ENCODE peak calls at places on chromosome 21, in six cellular contexts. F, T, H, K, P and Y are unnamed samples. For H3K4me1 and H3K27me3, the result is how much of the 10 kb centered on the place peaks cover.

GRCh38 chr21:30468912-30469812 is 11.0 kb downstream of the KRTAP19-1 start:
- DNase-seq in F (no peak), T (no peak), H (no peak), K (no peak), P (no peak), Y (no peak)

GRCh38 chr21:21200103-21200938 is 202.1 kb downstream of the NCAM2 start:
- DNase-seq in F (peak), T (no peak), H (no peak), K (peak), P (no peak), Y (no peak)

GRCh38 chr21:43734131-43734634 is 15.3 kb downstream of the PDXK start:
- DNase-seq in F (no peak), T (no peak), H (no peak), K (no peak), P (no peak), Y (no peak)

GRCh38 chr21:41615613-41616012 is 107.7 kb upstream of the TMPRSS2 start:
- DNase-seq in F (no peak), T (no peak), H (no peak), K (peak), P (no peak), Y (no peak)

GRCh38 chr21:41187537-41188025 is 19.6 kb downstream of the BACE2 start:
- DNase-seq in F (no peak), T (no peak), H (no peak), K (peak), P (no peak), Y (no peak)

GRCh38 chr21:27806261-27806660 is 839.4 kb upstream of the ADAMTS5 start:
- DNase-seq in F (no peak), T (no peak), H (no peak), K (no peak), P (no peak), Y (no peak)

GRCh38 chr21:29376556-29376955 is 77.8 kb downstream of the BACH1 start:
- DNase-seq in F (no peak), T (peak), H (peak), K (no peak), P (peak), Y (no peak)

GRCh38 chr21:29025328-29025713 is 853 bp downstream of the USP16 start:
- DNase-seq in F (no peak), T (no peak), H (peak), K (peak), P (no peak), Y (no peak)

GRCh38 chr21:9758888-9759287 is 762.5 kb upstream of the TPTE start:
- DNase-seq in F (no peak), T (no peak), H (no peak), K (no peak), P (no peak), Y (peak)

GRCh38 chr21:21102874-21103273 is 104.7 kb downstream of the NCAM2 start:
- DNase-seq in F (no peak), T (no peak), H (no peak), K (no peak), P (no peak), Y (no peak)

GRCh38 chr21:14947613-14948160 is 117.1 kb downstream of the NRIP1 start:
- DNase-seq in F (no peak), T (no peak), H (no peak), K (no peak), P (no peak), Y (no peak)

GRCh38 chr21:37153935-37154350 is 80.9 kb downstream of the TTC3 start:
- DNase-seq in F (no peak), T (no peak), H (no peak), K (peak), P (no peak), Y (no peak)

DNA sequence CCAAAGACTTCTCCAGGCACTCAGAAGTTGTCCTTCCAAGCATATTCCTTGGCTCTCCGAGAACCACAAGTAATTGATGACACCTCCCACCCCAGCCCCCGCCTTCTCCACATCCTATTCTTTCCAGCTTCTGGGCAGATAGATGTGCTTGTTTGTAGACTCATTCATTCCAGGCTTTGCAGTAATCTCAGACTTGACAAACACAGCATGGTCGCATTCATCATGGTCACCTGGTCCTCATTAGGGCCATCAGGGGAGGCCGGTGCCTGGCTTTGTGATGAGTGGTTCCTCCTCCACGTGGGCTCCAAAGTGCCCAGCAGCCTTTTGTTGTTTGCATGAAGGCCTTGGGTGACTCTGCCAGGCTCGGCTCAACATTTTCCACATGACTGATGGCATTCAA is 28.5 kb upstream of the KCNE2 start:
- DNase-seq in F (no peak), T (no peak), H (no peak), K (peak), P (no peak), Y (no peak)
- H3K4me1 ChIP-seq in F (under half), T (under half), H (under half), K (under half), P (under half), Y (under half)

GRCh38 chr21:33858672-33859372 is 56.8 kb downstream of the ATP5PO start:
- DNase-seq in F (no peak), T (no peak), H (no peak), K (no peak), P (no peak), Y (no peak)

GRCh38 chr21:33859373-33860102 is 56.1 kb downstream of the ATP5PO start:
- DNase-seq in F (no peak), T (no peak), H (no peak), K (no peak), P (no peak), Y (no peak)

GRCh38 chr21:33857846-33858671 is 57.5 kb downstream of the ATP5PO start:
- DNase-seq in F (no peak), T (no peak), H (peak), K (no peak), P (no peak), Y (no peak)

GRCh38 chr21:33861125-33861524 is 54.5 kb downstream of the ATP5PO start:
- DNase-seq in F (no peak), T (no peak), H (no peak), K (no peak), P (no peak), Y (no peak)

DNA sequence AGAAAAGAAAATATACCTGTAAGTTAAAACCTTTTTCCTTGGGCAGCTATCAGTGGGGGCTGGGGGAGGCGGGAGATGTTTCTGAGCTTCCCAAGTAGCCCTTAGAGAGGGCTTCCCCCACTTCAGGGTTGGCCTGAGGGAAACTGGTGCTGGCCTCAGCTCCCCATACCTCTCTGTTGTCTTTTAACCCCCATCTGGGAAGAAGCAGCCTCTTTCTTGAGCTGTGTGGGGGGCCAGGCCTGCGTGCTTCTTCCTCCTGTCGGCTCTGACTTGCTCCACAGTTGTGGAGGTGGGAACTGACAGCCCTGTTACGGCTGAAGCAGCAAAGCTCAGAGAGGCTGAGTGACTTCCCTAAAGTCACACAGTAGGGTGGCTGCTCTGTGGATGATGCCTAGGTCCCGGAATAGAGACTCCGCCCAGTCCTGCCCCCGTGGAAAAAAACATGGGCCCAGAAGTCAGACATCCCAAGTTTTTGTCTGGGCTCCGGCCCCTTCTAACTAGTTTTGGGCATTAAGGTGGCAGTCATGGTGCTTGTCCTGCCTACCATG is 55.2 kb downstream of the ATP5PO start:
- DNase-seq in F (no peak), T (no peak), H (no peak), K (no peak), P (no peak), Y (no peak)
- H3K27me3 ChIP-seq in F (under half), T (under half), H (under half), K (under half), P (under half), Y (under half)

GRCh38 chr21:26011292-26011940 is 159.2 kb downstream of the APP start:
- DNase-seq in F (no peak), T (no peak), H (no peak), K (no peak), P (no peak), Y (no peak)
- H3K4me1 ChIP-seq in F (under half), T (under half), H (under half), K (under half), P (under half), Y (under half)

DNA sequence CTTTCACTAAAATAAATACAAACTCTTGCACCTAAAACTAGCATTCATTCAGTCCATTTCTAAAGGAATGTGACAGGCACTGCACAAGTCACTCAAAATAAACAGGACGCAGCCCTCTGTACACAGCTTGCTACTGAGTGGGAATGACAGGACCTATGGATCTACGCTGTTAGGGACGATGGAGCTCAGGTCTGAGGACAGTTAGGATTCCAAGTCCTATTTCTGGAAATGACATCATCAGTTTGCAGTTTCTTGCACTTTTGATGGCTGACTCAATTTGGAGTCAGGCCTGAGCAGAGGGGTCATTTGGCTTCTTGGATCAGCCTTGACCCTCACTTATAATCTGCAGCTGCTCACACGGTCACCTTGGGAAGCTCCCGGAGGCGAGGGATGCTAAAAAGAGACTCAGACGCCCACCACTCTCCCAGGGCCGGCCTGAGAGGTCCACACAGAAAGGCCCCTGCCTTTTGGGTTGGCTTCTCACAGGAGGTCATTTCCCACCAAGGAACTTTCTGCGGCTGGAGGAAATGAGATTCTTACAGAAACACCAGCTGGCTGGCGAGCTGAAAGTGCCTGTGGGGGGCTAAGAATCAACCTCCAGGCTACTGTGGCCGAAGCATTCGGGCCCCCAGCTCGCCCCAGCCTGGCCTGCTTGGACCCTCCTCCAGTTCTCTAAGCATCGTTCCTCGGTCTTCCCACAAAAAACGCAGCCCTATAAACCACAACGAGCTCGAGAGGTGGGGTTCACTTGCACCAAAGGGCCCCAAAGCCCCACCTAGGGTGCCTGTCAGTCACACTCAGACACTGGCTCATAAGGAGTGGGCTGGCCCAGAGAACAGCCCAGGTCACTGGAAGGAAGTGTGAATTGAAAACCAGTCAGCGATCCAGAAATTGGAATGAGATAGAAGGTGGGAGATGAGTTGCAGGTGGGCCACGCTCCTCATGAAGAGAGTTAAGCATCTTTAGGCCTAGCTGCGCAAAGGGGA is 8.9 kb upstream of the PDE9A start:
- DNase-seq in F (no peak), T (no peak), H (no peak), K (peak), P (no peak), Y (no peak)
- H3K27me3 ChIP-seq in F (under half), T (under half), H (under half), K (under half), P (under half), Y (under half)

DNA sequence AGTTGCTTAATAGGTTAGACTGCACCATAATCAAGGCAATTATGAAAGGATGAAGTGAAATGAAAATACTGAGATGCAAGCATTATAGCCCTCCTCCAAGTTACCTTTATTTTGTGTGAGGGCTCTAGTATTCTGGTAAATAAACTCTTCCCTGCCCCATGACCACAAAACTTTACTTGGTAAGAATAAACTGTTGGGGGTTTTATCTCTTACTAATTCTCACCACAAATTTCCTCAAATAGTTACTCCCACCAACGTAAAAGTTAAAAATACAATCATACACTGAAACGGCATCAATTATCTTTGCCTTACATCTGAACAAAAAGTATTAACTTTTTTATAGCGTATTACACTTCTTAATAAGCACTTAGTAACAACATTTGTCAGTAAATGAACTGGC is 29.5 kb downstream of the C21orf91 start:
- DNase-seq in F (no peak), T (no peak), H (no peak), K (no peak), P (no peak), Y (no peak)
- H3K4me1 ChIP-seq in F (under half), T (half or more), H (under half), K (under half), P (under half), Y (under half)

DNA sequence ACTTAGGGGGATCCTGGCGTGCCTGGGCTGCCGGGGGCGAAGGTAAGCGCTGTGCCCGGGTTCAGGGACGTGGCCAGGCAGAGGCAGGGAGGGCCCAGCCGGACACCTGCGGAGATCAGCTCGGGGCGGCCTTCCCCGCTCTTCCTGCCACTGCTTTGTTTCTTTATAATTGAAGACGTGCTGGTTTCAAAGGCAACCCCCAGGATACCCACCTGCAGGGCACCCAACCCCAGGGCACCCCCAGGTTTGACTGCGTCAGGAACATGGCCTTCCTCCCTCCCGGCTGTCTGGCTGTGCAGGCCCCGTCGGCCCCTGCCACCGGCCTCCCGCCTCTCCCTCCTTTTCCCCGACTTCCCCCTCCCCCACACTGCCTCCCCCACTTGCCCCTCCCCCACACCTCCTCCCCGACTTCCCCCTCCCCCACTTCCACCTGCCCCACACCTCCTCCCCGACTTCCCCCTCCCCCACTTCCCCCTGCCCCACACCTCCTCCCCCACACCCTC is 52.7 kb downstream of the SLC19A1 start:
- DNase-seq in F (no peak), T (no peak), H (no peak), K (no peak), P (no peak), Y (no peak)
- H3K27me3 ChIP-seq in F (under half), T (under half), H (under half), K (under half), P (under half), Y (under half)

GRCh38 chr21:38267991-38268858 is 11.4 kb downstream of the KCNJ15 start:
- DNase-seq in F (no peak), T (no peak), H (no peak), K (no peak), P (no peak), Y (no peak)

GRCh38 chr21:38267136-38267535 is 10.3 kb downstream of the KCNJ15 start:
- DNase-seq in F (no peak), T (no peak), H (no peak), K (no peak), P (no peak), Y (no peak)

GRCh38 chr21:38272215-38272614 is 15.4 kb downstream of the KCNJ15 start:
- DNase-seq in F (no peak), T (no peak), H (peak), K (no peak), P (no peak), Y (no peak)

GRCh38 chr21:38268859-38269566 is 12.2 kb downstream of the KCNJ15 start:
- DNase-seq in F (no peak), T (no peak), H (no peak), K (no peak), P (no peak), Y (no peak)

GRCh38 chr21:38269567-38269917 is 12.8 kb downstream of the KCNJ15 start:
- DNase-seq in F (no peak), T (no peak), H (peak), K (no peak), P (no peak), Y (no peak)
- H3K4me1 ChIP-seq in F (under half), T (under half), H (under half), K (under half), P (under half), Y (under half)

DNA sequence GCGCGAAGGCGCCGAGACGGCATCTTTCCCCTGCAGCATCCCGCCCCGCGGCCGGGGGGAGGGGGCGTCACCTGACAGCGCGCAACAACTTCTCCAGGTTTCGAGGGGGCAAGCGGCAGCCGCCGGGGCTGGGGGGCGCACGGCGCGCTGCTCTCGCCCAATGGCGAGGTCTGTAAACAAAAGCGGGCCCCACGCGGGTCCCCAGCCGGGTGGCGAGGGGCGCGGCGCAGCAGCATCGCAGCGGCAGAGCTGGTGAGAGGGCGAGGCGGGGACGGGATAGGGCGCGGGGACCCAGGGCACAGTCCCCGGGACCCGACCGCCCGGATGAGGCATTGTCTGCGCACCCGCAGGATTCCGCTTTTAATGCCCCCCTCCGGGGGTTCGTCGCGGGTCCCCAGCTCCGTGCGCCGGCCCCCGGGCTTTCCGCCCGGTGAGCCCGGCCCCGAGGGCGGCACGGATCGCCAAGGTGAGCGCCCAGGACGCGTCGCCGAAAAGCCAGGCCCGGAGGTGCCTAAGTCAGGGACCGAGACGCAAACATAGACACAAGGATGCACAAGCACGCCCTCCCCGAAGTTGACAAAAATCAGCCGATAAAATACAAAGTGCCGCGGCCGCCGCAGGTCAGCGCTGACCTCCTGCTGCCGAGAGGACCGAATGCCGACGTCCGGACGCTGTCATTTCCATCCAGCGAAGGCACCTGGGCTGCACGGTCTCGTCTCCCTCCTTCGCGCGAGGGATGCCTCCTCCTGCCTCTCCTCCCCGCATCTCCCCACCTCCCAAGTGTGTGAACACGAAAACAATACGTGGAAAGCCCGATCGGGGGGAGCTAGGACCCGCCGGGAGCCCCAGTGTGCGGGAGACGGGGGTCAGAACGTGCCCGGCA is 101.3 kb upstream of the SOD1 start:
- DNase-seq in F (no peak), T (no peak), H (peak), K (peak), P (peak), Y (no peak)
- H3K27me3 ChIP-seq in F (under half), T (under half), H (under half), K (under half), P (under half), Y (under half)